ENCODE peak calls at places on chromosomes 7 and 10, in five cellular contexts. H, J, M, F and T are unnamed samples.

GRCh38 chr7:41189866-41190265 is 513.0 kb downstream of the INHBA start:
- DNase-seq in H (peak), J (no peak), M (peak), F (no peak), T (peak)

GRCh38 chr7:86469680-86470295 is 173.9 kb upstream of the GRM3 start:
- DNase-seq in H (peak), J (peak), M (peak), F (no peak), T (peak)

GRCh38 chr10:92419740-92420553 is 129.0 kb downstream of the MARCHF5 start:
- DNase-seq in H (peak), J (no peak), M (no peak), F (no peak), T (peak)

GRCh38 chr10:71542476-71542875 is 145.8 kb downstream of the CDH23 start:
- DNase-seq in H (peak), J (no peak), M (no peak), F (no peak), T (no peak)

GRCh38 chr10:788796-789748 is 99.6 kb upstream of the DIP2C start:
- DNase-seq in H (peak), J (peak), M (peak), F (no peak), T (peak)

GRCh38 chr10:125084191-125085186 is 75.9 kb downstream of the CTBP2 start:
- DNase-seq in H (peak), J (no peak), M (peak), F (peak), T (peak)

GRCh38 chr7:44163591-44163990 is 22.5 kb upstream of the MYL7 start:
- DNase-seq in H (peak), J (no peak), M (no peak), F (no peak), T (no peak)

GRCh38 chr10:93072713-93073538 is 767 bp upstream of the CYP26A1 start:
- DNase-seq in H (no peak), J (no peak), M (no peak), F (no peak), T (no peak)

GRCh38 chr7:1091019-1091643 is 3.2 kb downstream of the GPER1 start:
- DNase-seq in H (no peak), J (no peak), M (no peak), F (no peak), T (no peak)

GRCh38 chr7:25087855-25088254 is 37.2 kb downstream of the CYCS start:
- DNase-seq in H (peak), J (no peak), M (no peak), F (no peak), T (no peak)

GRCh38 chr10:58328233-58328632 is 6.6 kb upstream of the UBE2D1 start:
- DNase-seq in H (no peak), J (no peak), M (no peak), F (no peak), T (no peak)